ENCODE peak calls at places on chromosomes 1 and 21, in nine cellular contexts. Y, M, W, V, P, D, L, R and S are unnamed samples.

GRCh38 chr1:91226741-91227140 is 177.9 kb downstream of the HFM1 start:
- DNase-seq in V (no peak), P (no peak), W (no peak), R (no peak), D (no peak), Y (no peak), L (no peak), M (peak; percentile 23), S (no peak)

GRCh38 chr1:170494369-170494768 is 37.6 kb upstream of the GORAB start:
- DNase-seq in P (no peak), L (peak; percentile 37), D (no peak), Y (no peak), M (no peak), R (peak; percentile 90), W (no peak), V (peak; percentile 56), S (peak; percentile 52)

GRCh38 chr1:105838071-105838470 is 1218.4 kb upstream of the PRMT6 start:
- DNase-seq in Y (no peak), P (no peak), D (no peak), V (no peak), W (no peak), M (no peak), R (no peak), L (no peak), S (no peak)

GRCh38 chr1:3942416-3943122 is 42.5 kb upstream of the C1orf174 start:
- DNase-seq in L (no peak), W (no peak), D (no peak), V (no peak), Y (no peak), R (no peak), M (no peak), P (no peak), S (no peak)

GRCh38 chr1:243268751-243269460 is 13.1 kb downstream of the SDCCAG8 start:
- DNase-seq in M (no peak), D (no peak), R (peak; percentile 75), P (no peak), W (no peak), V (peak; percentile 55), L (no peak), Y (no peak), S (no peak)

GRCh38 chr21:37564341-37564923 is 197.9 kb downstream of the DYRK1A start:
- DNase-seq in R (peak; percentile 97), Y (peak; percentile 56), D (peak; percentile 55), L (peak; percentile 95), W (peak; percentile 98), V (peak; percentile 84), M (peak; percentile 81), P (peak; percentile 75), S (peak; percentile 10)

GRCh38 chr1:29523531-29523930 is 287.2 kb downstream of the PTPRU start:
- DNase-seq in D (no peak), M (no peak), W (no peak), R (no peak), P (peak; percentile 1), Y (no peak), V (no peak), L (no peak), S (no peak)

GRCh38 chr1:231603598-231604275 is 22.9 kb upstream of the DISC1 start:
- DNase-seq in D (peak; percentile 35), V (peak; percentile 58), L (no peak), M (no peak), Y (no peak), P (peak; percentile 31), R (peak; percentile 65), W (peak; percentile 51), S (peak; percentile 39)

GRCh38 chr1:225657462-225657989 is 4.6 kb upstream of the ENAH start:
- DNase-seq in L (no peak), M (no peak), Y (no peak), V (peak; percentile 5), D (no peak), R (peak; percentile 81), P (no peak), W (no peak), S (no peak)
- TF ChIP-seq CTCF in L (no peak), M (no peak), Y (no peak), V (no peak), D (no peak), R (no peak), P (no peak), W (no peak), S (no peak)

GRCh38 chr1:202205523-202206190 is 12.1 kb downstream of the LGR6 start:
- DNase-seq in R (peak; percentile 21), L (no peak), V (no peak), M (no peak), P (no peak), Y (no peak), W (no peak), D (no peak), S (peak; percentile 45)
- TF ChIP-seq CTCF in R (peak; percentile 39), L (no peak), V (no peak), M (no peak), P (no peak), Y (peak; percentile 26), W (no peak), D (no peak), S (no peak)

GRCh38 chr21:42009018-42009830 is 936 bp downstream of the ZBTB21 start:
- DNase-seq in R (peak; percentile 32), D (peak; percentile 33), L (peak; percentile 56), M (peak; percentile 48), P (peak; percentile 66), Y (peak; percentile 49), W (no peak), V (peak; percentile 58), S (peak; percentile 53)
- TF ChIP-seq CTCF in R (no peak), D (peak; percentile 23), L (peak; percentile 29), M (no peak), P (no peak), Y (peak; percentile 29), W (no peak), V (peak; percentile 12), S (no peak)

DNA sequence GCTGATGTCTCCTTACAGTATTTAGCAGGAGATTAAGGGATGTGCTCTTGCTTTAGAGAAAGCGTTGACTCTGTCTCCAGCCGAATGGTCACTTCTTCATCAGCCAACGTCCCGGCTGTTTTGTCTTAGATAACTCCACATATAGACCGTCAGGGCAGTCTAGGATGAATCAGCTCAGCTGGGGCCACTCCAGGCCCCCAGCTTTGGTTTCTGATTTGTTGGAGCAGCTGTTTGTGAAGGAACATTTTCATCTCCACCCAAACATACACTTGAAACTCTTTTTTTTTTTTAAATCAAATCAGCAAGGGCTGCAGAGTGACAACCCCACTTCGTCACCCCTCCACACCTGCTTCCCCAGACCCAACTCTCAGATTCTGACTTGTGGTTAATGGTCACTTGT is 206.1 kb upstream of the GALNT2 start:
- DNase-seq in Y (no peak), R (no peak), L (no peak), P (no peak), M (no peak), D (no peak), V (no peak), W (no peak), S (no peak)
- TF ChIP-seq CTCF in Y (no peak), R (no peak), L (no peak), P (no peak), M (no peak), D (no peak), V (no peak), W (no peak), S (no peak)

DNA sequence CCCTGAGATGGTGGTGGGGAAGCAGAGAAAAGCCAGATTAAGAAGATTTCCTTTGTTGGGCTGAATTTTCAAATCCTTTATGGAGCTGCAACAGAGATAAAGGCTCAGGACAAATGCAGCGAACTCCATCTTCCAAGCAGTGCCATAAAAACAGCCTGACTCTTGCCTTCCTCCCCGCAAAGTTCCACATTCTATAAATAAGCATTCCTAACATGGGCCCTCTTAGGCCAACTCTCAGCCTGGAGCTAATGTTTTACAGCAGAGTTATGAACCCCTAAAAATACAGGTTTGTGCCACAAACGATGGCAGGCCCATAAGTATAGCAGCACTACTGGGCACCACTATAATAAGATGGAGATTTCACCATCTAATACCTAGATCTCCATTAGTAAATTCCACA is 27.2 kb downstream of the LMO4 start:
- DNase-seq in R (no peak), V (no peak), Y (no peak), P (no peak), W (no peak), M (no peak), D (no peak), L (no peak), S (no peak)
- TF ChIP-seq CTCF in R (no peak), V (no peak), Y (no peak), P (no peak), W (no peak), M (no peak), D (no peak), L (no peak), S (no peak)

GRCh38 chr1:82565146-82565545 is 764.4 kb downstream of the ADGRL2 start:
- DNase-seq in W (peak; percentile 59), Y (no peak), V (peak; percentile 3), M (peak; percentile 30), D (peak; percentile 19), L (no peak), R (peak; percentile 68), P (no peak), S (no peak)
- TF ChIP-seq CTCF in W (no peak), Y (no peak), V (no peak), M (no peak), D (no peak), L (peak; percentile 16), R (peak; percentile 24), P (no peak), S (no peak)